ENCODE peak calls at places on chromosomes 11 and 22, in four cellular contexts. One of them, this sample, is unnamed.
A peak's percentile ranks its signal among the peaks of the same experiment; 100 is the strongest.

GRCh38 chr22:30314918-30315317 is 11.8 kb downstream of the TBC1D10A start:
- DNase-seq in fibroblast of mammary gland: no peak
- DNase-seq in cardiac fibroblast: no peak
- DNase-seq in Karpas-422: no peak
- DNase-seq in this sample: peak; percentile 87

GRCh38 chr11:117822031-117822521 is 2.5 kb downstream of the FXYD2 start:
- DNase-seq in cardiac fibroblast: no peak
- DNase-seq in fibroblast of mammary gland: no peak
- DNase-seq in Karpas-422: peak; percentile 67
- DNase-seq in this sample: peak; percentile 31

GRCh38 chr11:110303414-110303826 is 7.0 kb upstream of the RDX start:
- DNase-seq in fibroblast of mammary gland: no peak
- DNase-seq in Karpas-422: no peak
- DNase-seq in cardiac fibroblast: no peak
- DNase-seq in this sample: no peak

GRCh38 chr11:34857463-34857862 is 58.7 kb downstream of the APIP start:
- DNase-seq in Karpas-422: no peak
- DNase-seq in fibroblast of mammary gland: no peak
- DNase-seq in cardiac fibroblast: no peak
- DNase-seq in this sample: no peak

GRCh38 chr11:45091563-45092392 is 54.7 kb upstream of the PRDM11 start:
- DNase-seq in fibroblast of mammary gland: peak; percentile 29
- DNase-seq in cardiac fibroblast: peak; percentile 76
- DNase-seq in Karpas-422: no peak
- DNase-seq in this sample: no peak

GRCh38 chr11:115377882-115378296 is 126.3 kb downstream of the CADM1 start:
- DNase-seq in fibroblast of mammary gland: no peak
- DNase-seq in cardiac fibroblast: no peak
- DNase-seq in Karpas-422: no peak
- DNase-seq in this sample: no peak

GRCh38 chr11:46353706-46354105 is 6.4 kb downstream of the DGKZ start:
- DNase-seq in cardiac fibroblast: no peak
- DNase-seq in Karpas-422: no peak
- DNase-seq in fibroblast of mammary gland: peak; percentile 58
- DNase-seq in this sample: no peak

GRCh38 chr11:134623711-134624110 is 211.7 kb upstream of the B3GAT1 start:
- DNase-seq in cardiac fibroblast: no peak
- DNase-seq in Karpas-422: no peak
- DNase-seq in fibroblast of mammary gland: no peak
- DNase-seq in this sample: no peak

GRCh38 chr11:116284930-116285329 is 487.9 kb downstream of the BUD13 start:
- DNase-seq in fibroblast of mammary gland: no peak
- DNase-seq in Karpas-422: no peak
- DNase-seq in cardiac fibroblast: no peak
- DNase-seq in this sample: no peak

GRCh38 chr11:8760896-8761295 is 78.3 kb downstream of the RPL27A start:
- DNase-seq in cardiac fibroblast: peak; percentile 34
- DNase-seq in fibroblast of mammary gland: no peak
- DNase-seq in Karpas-422: no peak
- DNase-seq in this sample: no peak

GRCh38 chr22:31162015-31162765 is 2.2 kb downstream of the RNF185 start:
- DNase-seq in cardiac fibroblast: peak; percentile 23
- DNase-seq in Karpas-422: peak; percentile 62
- DNase-seq in fibroblast of mammary gland: no peak
- DNase-seq in this sample: no peak

GRCh38 chr11:93652161-93652597 is 9.3 kb upstream of the CEP295 start:
- DNase-seq in Karpas-422: peak; percentile 90
- DNase-seq in fibroblast of mammary gland: peak; percentile 53
- DNase-seq in cardiac fibroblast: peak; percentile 71
- DNase-seq in this sample: peak; percentile 41

GRCh38 chr11:82907376-82907775 is 5.8 kb downstream of the DDIAS start:
- DNase-seq in fibroblast of mammary gland: no peak
- DNase-seq in Karpas-422: no peak
- DNase-seq in cardiac fibroblast: no peak
- DNase-seq in this sample: no peak

GRCh38 chr11:92838655-92839334 is 130.7 kb upstream of the MTNR1B start:
- DNase-seq in cardiac fibroblast: no peak
- DNase-seq in fibroblast of mammary gland: no peak
- DNase-seq in Karpas-422: no peak
- DNase-seq in this sample: no peak

GRCh38 chr11:7020183-7020917 is at the start of the genes NLRP14 and ZNF214:
- DNase-seq in Karpas-422: no peak
- DNase-seq in cardiac fibroblast: peak; percentile 94
- DNase-seq in fibroblast of mammary gland: peak; percentile 90
- DNase-seq in this sample: peak; percentile 88

GRCh38 chr11:8209208-8209807 is 40.5 kb upstream of the RIC3 start:
- DNase-seq in fibroblast of mammary gland: no peak
- DNase-seq in Karpas-422: peak; percentile 69
- DNase-seq in cardiac fibroblast: no peak
- DNase-seq in this sample: peak; percentile 42

GRCh38 chr22:27168681-27169080 is 511.3 kb downstream of the MIAT start:
- DNase-seq in Karpas-422: no peak
- DNase-seq in cardiac fibroblast: no peak
- DNase-seq in fibroblast of mammary gland: no peak
- DNase-seq in this sample: no peak

GRCh38 chr11:72736452-72737069 is 15.6 kb downstream of the ARAP1 start:
- DNase-seq in cardiac fibroblast: peak; percentile 76
- DNase-seq in fibroblast of mammary gland: peak; percentile 70
- DNase-seq in Karpas-422: peak; percentile 60
- DNase-seq in this sample: peak; percentile 63

GRCh38 chr11:16604784-16605439 is 133.5 kb upstream of the C11orf58 start:
- DNase-seq in fibroblast of mammary gland: no peak
- DNase-seq in cardiac fibroblast: peak; percentile 29
- DNase-seq in Karpas-422: no peak
- DNase-seq in this sample: no peak

GRCh38 chr11:133986545-133986944 is 29.8 kb upstream of the IGSF9B start:
- DNase-seq in Karpas-422: no peak
- DNase-seq in fibroblast of mammary gland: no peak
- DNase-seq in cardiac fibroblast: no peak
- DNase-seq in this sample: no peak

GRCh38 chr22:27436591-27436990 is 365.0 kb downstream of the MN1 start:
- DNase-seq in fibroblast of mammary gland: no peak
- DNase-seq in Karpas-422: no peak
- DNase-seq in cardiac fibroblast: no peak
- DNase-seq in this sample: no peak

GRCh38 chr11:70610561-70610960 is 212.2 kb downstream of the CTTN start:
- DNase-seq in fibroblast of mammary gland: peak; percentile 49
- DNase-seq in Karpas-422: no peak
- DNase-seq in cardiac fibroblast: no peak
- DNase-seq in this sample: no peak

GRCh38 chr11:94603587-94603986 is 36.4 kb downstream of the PIWIL4 start:
- DNase-seq in cardiac fibroblast: no peak
- DNase-seq in Karpas-422: no peak
- DNase-seq in fibroblast of mammary gland: no peak
- DNase-seq in this sample: no peak

GRCh38 chr11:85923455-85923854 is 68.3 kb downstream of the CCDC83 start:
- DNase-seq in Karpas-422: no peak
- DNase-seq in cardiac fibroblast: no peak
- DNase-seq in fibroblast of mammary gland: no peak
- DNase-seq in this sample: no peak

GRCh38 chr11:85918910-85919794 is 64.0 kb downstream of the CCDC83 start:
- DNase-seq in fibroblast of mammary gland: peak; percentile 28
- DNase-seq in Karpas-422: no peak
- DNase-seq in cardiac fibroblast: peak; percentile 63
- DNase-seq in this sample: no peak

DNA sequence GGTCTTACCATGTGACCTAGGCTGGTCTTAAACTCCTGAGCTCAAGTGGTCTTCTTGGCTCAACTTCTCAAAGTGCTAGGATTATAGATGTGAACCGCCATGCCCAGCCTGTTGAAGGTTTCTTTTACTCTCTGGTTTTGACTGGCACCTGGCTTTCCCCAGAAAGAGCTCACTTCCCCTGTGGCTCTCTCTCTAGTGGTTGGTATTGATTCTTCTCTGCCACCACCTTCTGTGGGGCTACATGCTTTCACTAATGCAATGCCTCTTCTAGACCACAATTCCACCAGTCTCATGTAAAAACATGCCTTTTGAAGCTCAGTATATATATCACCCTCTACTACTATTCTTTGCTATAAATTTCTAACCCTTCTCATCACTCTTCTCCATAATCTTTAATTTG is 67.2 kb downstream of the CCDC83 start:
- DNase-seq in Karpas-422: no peak
- DNase-seq in fibroblast of mammary gland: no peak
- DNase-seq in cardiac fibroblast: no peak
- DNase-seq in this sample: peak; percentile 50
- H3K4me3 ChIP-seq in Karpas-422: no peak overlapping the region
- H3K4me3 ChIP-seq in fibroblast of mammary gland: no peak overlapping the region
- H3K4me3 ChIP-seq in cardiac fibroblast: no peak overlapping the region
- H3K4me3 ChIP-seq in this sample: no peak overlapping the region

DNA sequence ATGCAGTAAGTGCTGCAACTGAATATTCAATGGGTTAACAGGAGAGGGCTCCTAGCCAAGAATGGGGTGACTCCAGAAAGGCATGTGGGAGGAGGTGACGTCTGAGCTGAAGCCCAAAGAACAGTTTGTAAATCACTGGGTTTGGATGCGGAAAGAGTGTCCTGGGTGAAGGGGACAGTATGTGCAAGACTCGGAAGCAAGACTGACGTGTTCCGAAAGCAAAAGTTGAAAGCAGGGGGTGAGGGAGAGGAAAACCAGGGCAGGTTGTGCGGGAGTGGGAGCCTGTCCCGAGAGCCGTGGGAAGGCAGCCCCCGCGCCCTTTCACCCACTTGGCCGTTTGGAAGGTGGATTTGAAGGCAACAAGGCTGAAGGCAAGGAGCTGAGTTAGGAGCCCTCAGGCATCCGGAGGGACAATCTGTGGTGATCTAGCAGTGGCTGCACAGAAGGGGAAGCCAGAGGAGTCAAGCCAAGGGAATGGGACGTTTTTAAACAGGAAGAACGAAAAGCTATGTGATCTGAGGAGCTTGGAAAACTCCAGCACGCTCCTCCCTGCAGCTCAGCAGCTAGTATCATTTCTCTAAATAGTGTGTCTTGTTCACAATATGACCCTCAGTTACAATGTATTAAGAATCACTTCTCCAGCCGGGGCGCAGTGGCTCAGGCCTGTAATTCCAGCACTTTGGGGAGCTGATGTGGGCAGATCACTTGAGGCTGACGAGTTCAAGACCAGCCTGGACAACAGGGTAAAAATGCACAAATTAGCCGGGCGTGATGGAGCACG is 7.7 kb downstream of the SLC25A18 start:
- DNase-seq in fibroblast of mammary gland: peak; percentile 98
- DNase-seq in cardiac fibroblast: peak; percentile 97
- DNase-seq in Karpas-422: no peak
- DNase-seq in this sample: no peak
- H3K4me3 ChIP-seq in fibroblast of mammary gland: peak overlapping the region; percentile 36
- H3K4me3 ChIP-seq in cardiac fibroblast: peak overlapping the region; percentile 46
- H3K4me3 ChIP-seq in Karpas-422: no peak overlapping the region
- H3K4me3 ChIP-seq in this sample: no peak overlapping the region

DNA sequence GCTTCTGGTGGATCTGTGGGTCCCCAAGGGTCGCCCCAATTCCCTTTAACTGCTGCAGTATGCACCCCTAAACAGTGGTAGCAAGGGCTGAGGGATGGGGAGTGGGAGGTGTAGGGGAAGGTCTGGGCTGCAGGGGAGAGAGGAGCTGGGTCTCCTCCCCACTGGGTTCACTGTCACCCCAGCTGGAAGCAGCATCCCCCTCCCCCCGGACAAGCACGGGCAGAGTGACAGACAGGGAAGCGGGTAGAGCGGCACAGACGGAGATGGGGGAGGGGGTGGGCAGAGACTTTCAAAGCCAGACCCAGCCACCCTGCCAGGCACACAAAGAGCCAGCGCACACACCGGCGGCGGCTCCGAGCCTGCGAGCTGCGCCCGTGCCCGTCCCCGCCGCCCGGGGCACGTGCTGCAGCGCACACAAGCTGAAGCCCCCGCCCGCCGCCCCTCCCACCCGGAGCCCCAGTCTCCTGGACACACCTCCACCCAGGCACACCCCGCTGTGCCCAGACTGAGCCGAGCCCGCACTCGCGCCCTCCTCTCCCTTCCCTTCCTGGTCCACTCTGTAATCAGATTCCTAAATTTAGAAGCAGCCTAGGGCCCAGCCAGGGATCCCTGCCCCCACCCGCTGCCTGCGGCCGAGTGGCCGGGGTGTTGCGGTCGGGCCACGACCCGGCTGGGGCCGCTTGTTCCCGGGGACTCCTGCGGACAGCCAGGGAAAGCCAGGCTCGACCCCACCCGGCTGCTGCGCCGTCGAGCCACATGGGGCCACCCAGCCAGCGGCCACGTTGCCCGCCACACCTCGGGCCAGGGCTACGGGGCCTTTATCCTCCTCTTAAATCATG is 940 bp upstream of the RCOR2 start:
- DNase-seq in Karpas-422: peak; percentile 74
- DNase-seq in cardiac fibroblast: peak; percentile 24
- DNase-seq in fibroblast of mammary gland: no peak
- DNase-seq in this sample: peak; percentile 29
- H3K4me3 ChIP-seq in Karpas-422: peak overlapping the region; percentile 71
- H3K4me3 ChIP-seq in cardiac fibroblast: peak overlapping the region; percentile 54
- H3K4me3 ChIP-seq in fibroblast of mammary gland: peak overlapping the region; percentile 43
- H3K4me3 ChIP-seq in this sample: peak overlapping the region; percentile 50

GRCh38 chr11:119322921-119323531 is 6.1 kb upstream of the MCAM start:
- DNase-seq in Karpas-422: no peak
- DNase-seq in cardiac fibroblast: no peak
- DNase-seq in fibroblast of mammary gland: no peak
- DNase-seq in this sample: no peak

GRCh38 chr11:119323532-119324033 is 6.7 kb upstream of the MCAM start:
- DNase-seq in cardiac fibroblast: peak; percentile 82
- DNase-seq in Karpas-422: peak; percentile 83
- DNase-seq in fibroblast of mammary gland: peak; percentile 70
- DNase-seq in this sample: peak; percentile 79

GRCh38 chr11:119324124-119324665 is 7.3 kb upstream of the MCAM start:
- DNase-seq in fibroblast of mammary gland: no peak
- DNase-seq in cardiac fibroblast: no peak
- DNase-seq in Karpas-422: peak; percentile 83
- DNase-seq in this sample: no peak

GRCh38 chr11:119320593-119321524 is 3.9 kb upstream of the MCAM start:
- DNase-seq in fibroblast of mammary gland: peak; percentile 25
- DNase-seq in Karpas-422: peak; percentile 79
- DNase-seq in cardiac fibroblast: peak; percentile 65
- DNase-seq in this sample: peak; percentile 92

DNA sequence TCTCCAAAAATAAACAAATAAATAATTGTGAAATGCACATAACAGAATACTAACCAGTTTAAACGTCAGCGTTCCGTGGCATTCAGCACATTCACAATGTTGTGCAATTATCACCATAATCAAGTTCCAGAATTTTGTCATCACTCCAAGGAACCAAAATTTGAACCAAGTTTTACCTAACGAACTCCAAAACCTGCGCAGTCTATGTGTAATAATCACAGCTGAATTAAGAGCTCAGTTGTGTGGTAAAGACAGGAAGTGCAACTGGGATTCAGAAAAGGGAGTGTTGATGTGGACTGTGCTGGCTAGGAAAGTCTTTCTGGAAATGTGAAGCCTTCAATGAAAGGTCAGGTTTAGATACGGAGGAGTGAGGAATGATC is 5.4 kb upstream of the MCAM start:
- DNase-seq in Karpas-422: no peak
- DNase-seq in cardiac fibroblast: peak; percentile 47
- DNase-seq in fibroblast of mammary gland: no peak
- DNase-seq in this sample: no peak
- H3K4me3 ChIP-seq in Karpas-422: peak overlapping the region; percentile 69
- H3K4me3 ChIP-seq in cardiac fibroblast: no peak overlapping the region
- H3K4me3 ChIP-seq in fibroblast of mammary gland: no peak overlapping the region
- H3K4me3 ChIP-seq in this sample: peak overlapping the region; percentile 56

GRCh38 chr11:20161230-20161918 is 1.1 kb upstream of the DBX1 start:
- DNase-seq in cardiac fibroblast: no peak
- DNase-seq in Karpas-422: no peak
- DNase-seq in fibroblast of mammary gland: no peak
- DNase-seq in this sample: no peak
- H3K4me3 ChIP-seq in cardiac fibroblast: no peak overlapping the region
- H3K4me3 ChIP-seq in Karpas-422: no peak overlapping the region
- H3K4me3 ChIP-seq in fibroblast of mammary gland: no peak overlapping the region
- H3K4me3 ChIP-seq in this sample: no peak overlapping the region

GRCh38 chr22:39518124-39518786 is 2.1 kb upstream of the ATF4 start:
- DNase-seq in fibroblast of mammary gland: peak; percentile 60
- DNase-seq in cardiac fibroblast: peak; percentile 70
- DNase-seq in Karpas-422: peak; percentile 51
- DNase-seq in this sample: no peak
- H3K4me3 ChIP-seq in fibroblast of mammary gland: no peak overlapping the region
- H3K4me3 ChIP-seq in cardiac fibroblast: no peak overlapping the region
- H3K4me3 ChIP-seq in Karpas-422: peak overlapping the region; percentile 92
- H3K4me3 ChIP-seq in this sample: no peak overlapping the region

This sample was measured in GM12865.